ENCODE peak calls at places on chromosomes 4 and X, in six cellular contexts. One of them, this sample, is unnamed.

GRCh38 chrX:12843668-12844279 is 23.1 kb upstream of the TLR7 start:
- DNase-seq in ascending aorta: no peak
- DNase-seq in nephron progenitor cell: no peak
- DNase-seq in tibial artery: no peak
- DNase-seq in cardiac muscle cell: no peak
- DNase-seq in C1 segment of cervical spinal cord: no peak
- DNase-seq in this sample: no peak

GRCh38 chrX:76127341-76127740 is 45.5 kb upstream of the PBDC1 start:
- DNase-seq in ascending aorta: no peak
- DNase-seq in nephron progenitor cell: no peak
- DNase-seq in tibial artery: no peak
- DNase-seq in cardiac muscle cell: no peak
- DNase-seq in C1 segment of cervical spinal cord: no peak
- DNase-seq in this sample: no peak

GRCh38 chr4:93645120-93645519 is 183.4 kb upstream of the ATOH1 start:
- DNase-seq in ascending aorta: no peak
- DNase-seq in nephron progenitor cell: no peak
- DNase-seq in tibial artery: no peak
- DNase-seq in cardiac muscle cell: no peak
- DNase-seq in C1 segment of cervical spinal cord: no peak
- DNase-seq in this sample: no peak

GRCh38 chrX:37754518-37754917 is 25.3 kb upstream of the CYBB start:
- DNase-seq in ascending aorta: no peak
- DNase-seq in nephron progenitor cell: no peak
- DNase-seq in tibial artery: no peak
- DNase-seq in cardiac muscle cell: no peak
- DNase-seq in C1 segment of cervical spinal cord: no peak
- DNase-seq in this sample: no peak

GRCh38 chrX:20063153-20063552 is 53.6 kb downstream of the MAP7D2 start:
- DNase-seq in ascending aorta: no peak
- DNase-seq in nephron progenitor cell: no peak
- DNase-seq in tibial artery: no peak
- DNase-seq in cardiac muscle cell: no peak
- DNase-seq in C1 segment of cervical spinal cord: no peak
- DNase-seq in this sample: no peak

GRCh38 chrX:110180176-110180927 is 137.5 kb downstream of the AMMECR1 start:
- DNase-seq in ascending aorta: no peak
- DNase-seq in nephron progenitor cell: no peak
- DNase-seq in tibial artery: no peak
- DNase-seq in cardiac muscle cell: peak; percentile 72
- DNase-seq in C1 segment of cervical spinal cord: no peak
- DNase-seq in this sample: no peak

GRCh38 chrX:105745863-105746262 is 76.5 kb upstream of the NRK start:
- DNase-seq in ascending aorta: no peak
- DNase-seq in nephron progenitor cell: no peak
- DNase-seq in tibial artery: no peak
- DNase-seq in cardiac muscle cell: no peak
- DNase-seq in C1 segment of cervical spinal cord: no peak
- DNase-seq in this sample: no peak

GRCh38 chr4:152937535-152938236 is 1.6 kb downstream of the FHDC1 start:
- DNase-seq in ascending aorta: no peak
- DNase-seq in nephron progenitor cell: peak; percentile 57
- DNase-seq in tibial artery: no peak
- DNase-seq in cardiac muscle cell: peak; percentile 38
- DNase-seq in C1 segment of cervical spinal cord: no peak
- DNase-seq in this sample: no peak

GRCh38 chr4:165464813-165465381 is 86.1 kb downstream of the CPE start:
- DNase-seq in ascending aorta: no peak
- DNase-seq in nephron progenitor cell: no peak
- DNase-seq in tibial artery: no peak
- DNase-seq in cardiac muscle cell: peak; percentile 73
- DNase-seq in C1 segment of cervical spinal cord: no peak
- DNase-seq in this sample: no peak

GRCh38 chr4:56307423-56307822 is 79.9 kb downstream of the AASDH start:
- DNase-seq in ascending aorta: no peak
- DNase-seq in nephron progenitor cell: no peak
- DNase-seq in tibial artery: no peak
- DNase-seq in cardiac muscle cell: no peak
- DNase-seq in C1 segment of cervical spinal cord: no peak
- DNase-seq in this sample: no peak

GRCh38 chr4:140092094-140092820 is 61.7 kb downstream of the MAML3 start:
- DNase-seq in ascending aorta: no peak
- DNase-seq in nephron progenitor cell: peak; percentile 52
- DNase-seq in tibial artery: no peak
- DNase-seq in cardiac muscle cell: no peak
- DNase-seq in C1 segment of cervical spinal cord: peak; percentile 19
- DNase-seq in this sample: no peak

GRCh38 chr4:169314906-169315305 is 44.1 kb upstream of the SH3RF1 start:
- DNase-seq in ascending aorta: peak; percentile 74
- DNase-seq in nephron progenitor cell: no peak
- DNase-seq in tibial artery: peak; percentile 73
- DNase-seq in cardiac muscle cell: peak; percentile 69
- DNase-seq in C1 segment of cervical spinal cord: peak; percentile 25
- DNase-seq in this sample: peak; percentile 1

GRCh38 chr4:54539500-54540029 is 118.2 kb upstream of the KIT start:
- DNase-seq in ascending aorta: peak; percentile 64
- DNase-seq in nephron progenitor cell: peak; percentile 86
- DNase-seq in tibial artery: peak; percentile 65
- DNase-seq in cardiac muscle cell: peak; percentile 51
- DNase-seq in C1 segment of cervical spinal cord: no peak
- DNase-seq in this sample: no peak